ENCODE peak calls at places on chromosomes 1 and 21, in five cellular contexts. G is IMR-90, C is gastrocnemius medialis, Q is NB4, F is heart left ventricle. V is an unnamed sample.

GRCh38 chr1:21534674-21535378 is 25.6 kb downstream of the ALPL start:
- DNase-seq in G (peak; percentile 77), C (no peak), Q (peak; percentile 62), F (no peak), V (no peak)

GRCh38 chr1:43444827-43445225 is 8.9 kb downstream of the HYI start:
- DNase-seq in G (no peak), C (no peak), Q (no peak), F (peak; percentile 14), V (no peak)

GRCh38 chr1:221961532-221962292 is 219.8 kb upstream of the DUSP10 start:
- DNase-seq in G (peak; percentile 61), C (no peak), Q (peak; percentile 84), F (no peak), V (no peak)

GRCh38 chr1:186829679-186830587 is 1.2 kb downstream of the PLA2G4A start:
- DNase-seq in G (no peak), C (no peak), Q (no peak), F (no peak), V (no peak)

GRCh38 chr1:16250547-16251251 is 13.7 kb upstream of the CPLANE2 start:
- DNase-seq in G (peak; percentile 57), C (no peak), Q (no peak), F (no peak), V (no peak)

GRCh38 chr1:67988066-67988465 is 62.4 kb downstream of the DIRAS3 start:
- DNase-seq in G (no peak), C (no peak), Q (no peak), F (no peak), V (no peak)

GRCh38 chr1:16043521-16043920 is at the start of gene CLCNKB:
- DNase-seq in G (no peak), C (no peak), Q (no peak), F (no peak), V (no peak)

GRCh38 chr1:215007880-215008279 is 74.7 kb upstream of the KCNK2 start:
- DNase-seq in G (peak; percentile 61), C (no peak), Q (no peak), F (no peak), V (no peak)

GRCh38 chr21:45291613-45292398 is 4.1 kb upstream of the POFUT2 start:
- DNase-seq in G (no peak), C (no peak), Q (no peak), F (no peak), V (no peak)

GRCh38 chr1:41866285-41866684 is 52.4 kb downstream of the HIVEP3 start:
- DNase-seq in G (no peak), C (no peak), Q (no peak), F (peak; percentile 30), V (no peak)

GRCh38 chr1:171984850-171985485 is 143.7 kb downstream of the DNM3 start:
- DNase-seq in G (peak; percentile 49), C (no peak), Q (peak; percentile 28), F (no peak), V (no peak)

GRCh38 chr1:71649588-71649987 is 568.8 kb upstream of the ZRANB2 start:
- DNase-seq in G (no peak), C (no peak), Q (no peak), F (no peak), V (no peak)

GRCh38 chr1:160376525-160377131 is 9.8 kb downstream of the NHLH1 start:
- DNase-seq in G (peak; percentile 72), C (no peak), Q (peak; percentile 84), F (no peak), V (no peak)

GRCh38 chr1:89771991-89772560 is 48.8 kb upstream of the LRRC8D start:
- DNase-seq in G (no peak), C (no peak), Q (no peak), F (no peak), V (no peak)

GRCh38 chr1:40855513-40855912 is 6.7 kb downstream of the CITED4 start:
- DNase-seq in G (no peak), C (no peak), Q (peak; percentile 57), F (no peak), V (no peak)

GRCh38 chr1:232571523-232571922 is 58.4 kb downstream of the SIPA1L2 start:
- DNase-seq in G (peak; percentile 35), C (no peak), Q (peak; percentile 53), F (no peak), V (no peak)

GRCh38 chr1:234613128-234613875 is 3.3 kb upstream of the IRF2BP2 start:
- DNase-seq in G (peak; percentile 92), C (no peak), Q (peak; percentile 74), F (no peak), V (no peak)

GRCh38 chr1:232980336-232980978 is 30.0 kb downstream of the NTPCR start:
- DNase-seq in G (peak; percentile 23), C (no peak), Q (no peak), F (no peak), V (no peak)

GRCh38 chr1:26828352-26829093 is 2.0 kb downstream of the ZDHHC18 start:
- DNase-seq in G (no peak), C (no peak), Q (peak; percentile 48), F (no peak), V (no peak)

GRCh38 chr1:100955322-100955721 is 59.4 kb downstream of the SLC30A7 start:
- DNase-seq in G (peak; percentile 92), C (no peak), Q (no peak), F (no peak), V (no peak)

GRCh38 chr1:98059616-98060015 is 138.8 kb upstream of the DPYD start:
- DNase-seq in G (peak; percentile 57), C (no peak), Q (no peak), F (no peak), V (no peak)

GRCh38 chr1:89804646-89805237 is 16.1 kb upstream of the LRRC8D start:
- DNase-seq in G (peak; percentile 87), C (peak; percentile 67), Q (peak; percentile 92), F (peak; percentile 86), V (peak; percentile 32)

GRCh38 chr1:6329392-6329791 is 64.2 kb downstream of the ACOT7 start:
- DNase-seq in G (peak; percentile 17), C (no peak), Q (no peak), F (no peak), V (no peak)

GRCh38 chr1:173267453-173267945 is 60.4 kb upstream of the TNFSF4 start:
- DNase-seq in G (peak; percentile 66), C (no peak), Q (no peak), F (no peak), V (no peak)

GRCh38 chr1:14716474-14716873 is 118.0 kb downstream of the KAZN start:
- DNase-seq in G (no peak), C (no peak), Q (no peak), F (no peak), V (no peak)

GRCh38 chr1:92817986-92818764 is 13.7 kb upstream of the RPL5 start:
- DNase-seq in G (no peak), C (no peak), Q (peak; percentile 46), F (no peak), V (no peak)

GRCh38 chr1:75203415-75204277 is 69.5 kb downstream of the LHX8 start:
- DNase-seq in G (peak; percentile 47), C (no peak), Q (peak; percentile 43), F (no peak), V (no peak)

GRCh38 chr1:115529216-115529897 is 112.4 kb upstream of the VANGL1 start:
- DNase-seq in G (no peak), C (no peak), Q (no peak), F (no peak), V (no peak)

GRCh38 chr1:201142011-201142853 is 12.0 kb downstream of the TMEM9 start:
- DNase-seq in G (no peak), C (no peak), Q (no peak), F (peak; percentile 31), V (no peak)

GRCh38 chr1:54884135-54884586 is 2.8 kb downstream of the DHCR24 start:
- DNase-seq in G (peak; percentile 79), C (no peak), Q (no peak), F (no peak), V (no peak)

GRCh38 chr1:27934818-27935549 is at the start of gene SMPDL3B:
- DNase-seq in G (no peak), C (no peak), Q (peak; percentile 46), F (no peak), V (no peak)

GRCh38 chr1:44721521-44722361 is 9.2 kb downstream of the RNU5D-1 start:
- DNase-seq in G (peak; percentile 91), C (peak; percentile 12), Q (peak; percentile 99), F (no peak), V (no peak)
- TF ChIP-seq POLR2A in G (peak; percentile 99), C (peak; percentile 73), Q (peak; percentile 100), F (no peak), V (peak; percentile 76)

DNA sequence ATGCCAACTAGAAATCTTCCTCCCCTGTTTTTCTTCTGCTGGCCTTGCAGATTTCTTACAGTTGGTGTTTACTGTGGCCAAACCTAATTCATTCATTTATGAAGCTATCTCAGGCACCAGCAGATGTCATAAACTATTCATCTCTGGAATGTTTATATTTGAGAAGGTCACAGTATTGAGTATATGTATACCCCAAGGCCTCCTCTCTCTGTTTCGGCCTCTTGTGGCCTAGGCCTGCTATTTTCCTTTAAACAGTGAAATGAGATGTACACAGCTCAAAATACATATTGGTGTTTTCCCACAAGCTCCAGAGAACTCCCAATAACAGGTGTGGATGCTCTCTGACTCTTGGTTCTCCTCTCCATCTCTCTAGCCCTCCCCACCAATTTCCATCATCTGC is 520.7 kb upstream of the CAMK1G start:
- DNase-seq in G (no peak), C (no peak), Q (no peak), F (no peak), V (no peak)
- H3K4me3 ChIP-seq in G (no peak overlapping the region), C (no peak overlapping the region), Q (no peak overlapping the region), F (no peak overlapping the region), V (no peak overlapping the region)

DNA sequence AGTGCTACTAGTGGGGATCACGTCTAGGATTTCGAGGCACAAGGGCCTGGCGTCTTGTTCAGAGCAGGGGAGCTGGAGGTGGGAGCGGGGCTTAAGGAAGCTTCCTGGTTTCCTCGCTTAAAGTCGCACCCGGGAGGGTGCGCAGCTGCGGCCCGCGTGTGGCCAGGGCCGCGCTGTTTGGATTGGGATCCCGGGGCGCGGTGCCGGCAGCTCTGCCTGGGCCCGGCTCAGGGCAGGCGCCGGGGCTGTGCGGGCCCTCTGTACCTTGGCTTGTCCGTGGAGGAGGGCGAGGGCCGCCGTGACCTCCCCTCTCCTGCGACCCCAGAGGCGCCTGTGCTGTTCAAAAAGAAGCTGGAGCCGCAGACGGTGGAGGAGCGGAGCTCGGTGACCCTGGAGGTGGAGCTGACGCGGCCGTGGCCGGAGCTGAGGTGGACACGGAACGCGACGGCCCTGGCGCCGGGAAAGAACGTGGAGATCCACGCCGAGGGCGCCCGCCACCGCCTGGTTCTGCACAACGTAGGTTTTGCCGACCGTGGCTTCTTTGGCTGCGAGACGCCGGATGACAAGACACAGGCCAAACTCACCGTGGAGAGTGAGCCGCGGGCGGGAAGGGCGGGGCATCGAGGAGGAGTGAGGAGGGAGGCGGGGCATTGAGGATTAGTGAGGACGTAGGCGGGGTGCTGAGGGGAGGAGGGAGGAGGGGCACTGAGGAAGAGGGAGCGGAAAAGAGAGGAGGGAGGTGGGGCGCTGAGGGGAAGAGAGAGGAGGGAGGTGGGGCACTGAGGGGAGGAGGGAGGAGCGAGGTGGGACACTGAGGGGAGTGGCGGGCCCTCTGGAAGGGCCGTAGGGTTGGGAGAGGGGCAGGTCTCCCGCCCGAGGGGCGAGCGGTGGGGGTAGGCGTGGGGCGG is 67.8 kb downstream of the OBSCN start:
- DNase-seq in G (peak; percentile 82), C (peak; percentile 74), Q (peak; percentile 79), F (peak; percentile 90), V (peak; percentile 55)
- TF ChIP-seq POLR2A in G (no peak), C (no peak), Q (no peak), F (no peak), V (no peak)

DNA sequence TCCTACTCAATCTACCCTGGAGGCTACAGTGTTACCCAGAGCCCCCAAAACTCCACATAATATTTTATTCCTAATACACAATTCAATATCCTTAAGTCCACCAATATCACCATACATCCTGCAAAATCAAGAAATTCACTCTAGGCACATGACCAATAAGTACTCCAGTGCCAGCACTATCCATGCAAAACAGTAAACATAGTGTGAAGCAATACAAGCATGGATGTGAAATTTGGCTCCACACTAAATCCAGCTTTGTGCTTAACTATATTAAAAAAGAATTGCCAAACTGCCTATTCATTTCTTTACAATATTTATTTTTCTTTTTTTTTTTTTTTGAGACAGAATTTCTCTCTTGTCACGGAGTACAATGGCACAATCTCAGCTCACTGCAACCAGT is 3.0 kb upstream of the MEAF6 start:
- DNase-seq in G (no peak), C (no peak), Q (no peak), F (no peak), V (no peak)
- H3K4me3 ChIP-seq in G (no peak overlapping the region), C (no peak overlapping the region), Q (no peak overlapping the region), F (no peak overlapping the region), V (no peak overlapping the region)

V was measured in esophagus squamous epithelium.